ENCODE peak calls at places on chromosomes 13 and 19, in nine cellular contexts. W, V, F, E, J, R, B, K and T are unnamed samples.

GRCh38 chr13:28918030-28918429 is 97.9 kb downstream of the MTUS2 start:
- DNase-seq in W (no peak), V (no peak), F (no peak), E (no peak), J (no peak), R (no peak), B (no peak), K (no peak), T (no peak)

GRCh38 chr13:113782472-113782871 is 23.4 kb downstream of the TMEM255B start:
- DNase-seq in W (no peak), V (no peak), F (no peak), E (no peak), J (no peak), R (no peak), B (no peak), K (no peak), T (no peak)

GRCh38 chr19:10207026-10207425 is 12.3 kb upstream of the DNMT1 start:
- DNase-seq in W (no peak), V (no peak), F (no peak), E (no peak), J (no peak), R (no peak), B (no peak), K (no peak), T (no peak)

GRCh38 chr19:14686411-14686810 is 3.4 kb upstream of the ZNF333 start:
- DNase-seq in W (no peak), V (no peak), F (no peak), E (no peak), J (peak; percentile 7), R (peak; percentile 9), B (no peak), K (peak; percentile 4), T (peak; percentile 22)

GRCh38 chr19:46821512-46822359 is 28.9 kb downstream of the AP2S1 start:
- DNase-seq in W (no peak), V (peak; percentile 17), F (no peak), E (peak; percentile 40), J (peak; percentile 42), R (no peak), B (no peak), K (peak; percentile 40), T (peak; percentile 78)

GRCh38 chr19:13872695-13873389 is 4.1 kb upstream of the NANOS3 start:
- DNase-seq in W (no peak), V (no peak), F (no peak), E (no peak), J (peak; percentile 72), R (no peak), B (no peak), K (no peak), T (peak; percentile 15)

GRCh38 chr13:30780338-30780981 is 45.1 kb downstream of the ALOX5AP start:
- DNase-seq in W (no peak), V (no peak), F (no peak), E (no peak), J (no peak), R (no peak), B (no peak), K (no peak), T (no peak)

GRCh38 chr13:60095300-60095699 is 68.4 kb downstream of the DIAPH3 start:
- DNase-seq in W (peak; percentile 12), V (no peak), F (no peak), E (no peak), J (no peak), R (no peak), B (no peak), K (no peak), T (no peak)

GRCh38 chr19:315811-316210 is 24.6 kb upstream of the PLPP2 start:
- DNase-seq in W (no peak), V (no peak), F (no peak), E (no peak), J (no peak), R (no peak), B (no peak), K (no peak), T (no peak)

GRCh38 chr13:105969761-105970160 is 565.7 kb downstream of the EFNB2 start:
- DNase-seq in W (no peak), V (no peak), F (no peak), E (no peak), J (peak; percentile 90), R (no peak), B (peak; percentile 76), K (no peak), T (no peak)

GRCh38 chr13:106986033-106986484 is 418.1 kb upstream of the ARGLU1 start:
- DNase-seq in W (no peak), V (no peak), F (no peak), E (no peak), J (peak; percentile 4), R (peak; percentile 34), B (no peak), K (no peak), T (peak; percentile 75)

GRCh38 chr19:7266832-7267231 is 27.4 kb downstream of the INSR start:
- DNase-seq in W (no peak), V (no peak), F (no peak), E (no peak), J (no peak), R (no peak), B (no peak), K (no peak), T (no peak)

GRCh38 chr13:111076156-111077013 is 38.7 kb upstream of the ARHGEF7 start:
- DNase-seq in W (no peak), V (no peak), F (no peak), E (no peak), J (no peak), R (no peak), B (no peak), K (no peak), T (no peak)

GRCh38 chr19:10885241-10886169 is 14.2 kb downstream of the CARM1 start:
- DNase-seq in W (no peak), V (no peak), F (no peak), E (no peak), J (no peak), R (no peak), B (no peak), K (no peak), T (no peak)

GRCh38 chr19:33725567-33725966 is 71.1 kb upstream of the KCTD15 start:
- DNase-seq in W (no peak), V (no peak), F (no peak), E (no peak), J (no peak), R (no peak), B (no peak), K (no peak), T (no peak)

GRCh38 chr13:20230913-20231838 is 943 bp downstream of the GJB6 start:
- DNase-seq in W (no peak), V (no peak), F (no peak), E (no peak), J (peak; percentile 39), R (no peak), B (no peak), K (no peak), T (no peak)

GRCh38 chr13:39767791-39768564 is 112.5 kb downstream of the COG6 start:
- DNase-seq in W (no peak), V (no peak), F (no peak), E (no peak), J (no peak), R (no peak), B (no peak), K (no peak), T (peak; percentile 92)

GRCh38 chr13:110012102-110012739 is 225.8 kb upstream of the IRS2 start:
- DNase-seq in W (no peak), V (no peak), F (no peak), E (no peak), J (no peak), R (peak; percentile 97), B (no peak), K (no peak), T (peak; percentile 62)

GRCh38 chr19:39506944-39507714 is 7.8 kb upstream of the SELENOV start:
- DNase-seq in W (peak; percentile 87), V (peak; percentile 38), F (peak; percentile 78), E (peak; percentile 12), J (peak; percentile 92), R (peak; percentile 67), B (peak; percentile 89), K (no peak), T (peak; percentile 80)

GRCh38 chr13:44271031-44271433 is 102.6 kb upstream of the SERP2 start:
- DNase-seq in W (no peak), V (no peak), F (no peak), E (no peak), J (no peak), R (peak; percentile 85), B (no peak), K (no peak), T (no peak)

GRCh38 chr13:94660695-94661324 is 51.5 kb downstream of the SOX21 start:
- DNase-seq in W (peak; percentile 73), V (no peak), F (no peak), E (no peak), J (peak; percentile 42), R (peak; percentile 41), B (peak; percentile 58), K (no peak), T (no peak)

GRCh38 chr13:43908156-43909126 is 28.7 kb downstream of the LACC1 start:
- DNase-seq in W (peak; percentile 36), V (no peak), F (no peak), E (no peak), J (peak; percentile 73), R (peak; percentile 91), B (peak; percentile 28), K (no peak), T (no peak)

GRCh38 chr19:5995606-5996005 is 17.7 kb upstream of the RANBP3 start:
- DNase-seq in W (no peak), V (no peak), F (no peak), E (no peak), J (no peak), R (no peak), B (no peak), K (no peak), T (no peak)

GRCh38 chr19:16688084-16688483 is 27.1 kb downstream of the TMEM38A start:
- DNase-seq in W (no peak), V (no peak), F (no peak), E (no peak), J (no peak), R (no peak), B (no peak), K (no peak), T (no peak)

GRCh38 chr19:40585241-40585640 is 8.6 kb downstream of the SHKBP1 start:
- DNase-seq in W (no peak), V (no peak), F (no peak), E (no peak), J (no peak), R (no peak), B (no peak), K (no peak), T (no peak)

GRCh38 chr19:33866696-33867095 is 70.0 kb downstream of the KCTD15 start:
- DNase-seq in W (no peak), V (no peak), F (no peak), E (no peak), J (no peak), R (no peak), B (no peak), K (no peak), T (no peak)

GRCh38 chr13:39538826-39539555 is 64.0 kb downstream of the LHFPL6 start:
- DNase-seq in W (peak; percentile 98), V (no peak), F (no peak), E (no peak), J (no peak), R (peak; percentile 81), B (no peak), K (no peak), T (no peak)

GRCh38 chr13:41960195-41960699 is 662 bp downstream of the VWA8 start:
- DNase-seq in W (no peak), V (no peak), F (no peak), E (no peak), J (peak; percentile 49), R (peak; percentile 29), B (peak; percentile 53), K (no peak), T (no peak)

GRCh38 chr13:105665284-105665683 is 870.2 kb downstream of the EFNB2 start:
- DNase-seq in W (no peak), V (no peak), F (no peak), E (no peak), J (no peak), R (peak; percentile 54), B (no peak), K (no peak), T (no peak)

GRCh38 chr19:29376855-29377354 is 148.9 kb upstream of the VSTM2B start:
- DNase-seq in W (no peak), V (no peak), F (no peak), E (no peak), J (no peak), R (no peak), B (no peak), K (no peak), T (no peak)